ENCODE peak calls at places on chromosome 17, in seven cellular contexts. U is psoas muscle; H is CD8-positive, alpha-beta T cell; I is SK-N-SH; F is tibial nerve; P is mesendoderm; G is dorsolateral prefrontal cortex. J is an unnamed sample.

GRCh38 chr17:41863074-41863843 is 2.0 kb downstream of the KLHL11 start:
- DNase-seq in G (no peak), F (no peak), P (no peak), H (no peak), I (no peak), U (no peak), J (no peak)

GRCh38 chr17:82849076-82849945 is 9.5 kb upstream of the ZNF750 start:
- DNase-seq in U (no peak), P (no peak), G (no peak), H (no peak), I (no peak), F (no peak), J (no peak)

GRCh38 chr17:5582177-5582885 is 2.0 kb downstream of the NLRP1 start:
- DNase-seq in I (no peak), P (no peak), H (no peak), G (no peak), F (no peak), U (no peak), J (no peak)

GRCh38 chr17:62075308-62075815 is 10.3 kb upstream of the MED13 start:
- DNase-seq in H (no peak), F (no peak), G (no peak), P (no peak), U (no peak), I (no peak), J (no peak)

GRCh38 chr17:6551356-6551755 is 5.0 kb downstream of the PITPNM3 start:
- DNase-seq in P (no peak), H (no peak), I (no peak), F (no peak), G (no peak), U (no peak), J (no peak)

GRCh38 chr17:28717578-28718316 is at the start of gene RAB34:
- DNase-seq in F (peak; percentile 54), P (peak; percentile 98), G (no peak), H (no peak), I (no peak), U (peak; percentile 80), J (no peak)

GRCh38 chr17:66775262-66775661 is 59.7 kb upstream of the CACNG5 start:
- DNase-seq in G (no peak), P (peak; percentile 75), I (peak; percentile 57), H (no peak), F (no peak), U (no peak), J (no peak)

GRCh38 chr17:7548585-7549400 is at the start of gene TNFSF12:
- DNase-seq in P (peak; percentile 44), F (peak; percentile 63), I (peak; percentile 92), G (peak; percentile 62), U (peak; percentile 76), H (peak; percentile 80), J (no peak)

GRCh38 chr17:50029185-50029584 is 26.7 kb upstream of the ITGA3 start:
- DNase-seq in F (no peak), U (no peak), G (no peak), P (no peak), I (peak; percentile 24), H (no peak), J (no peak)

GRCh38 chr17:83189673-83190385 is 110.4 kb downstream of the METRNL start:
- DNase-seq in I (no peak), P (no peak), H (peak; percentile 36), G (no peak), U (peak; percentile 54), F (peak; percentile 71), J (no peak)

GRCh38 chr17:39531252-39531651 is 70.0 kb downstream of the CDK12 start:
- DNase-seq in U (no peak), P (no peak), H (no peak), G (no peak), I (no peak), F (no peak), J (no peak)

GRCh38 chr17:39530513-39530912 is 69.2 kb downstream of the CDK12 start:
- DNase-seq in P (no peak), H (no peak), U (no peak), F (no peak), I (no peak), G (no peak), J (no peak)

GRCh38 chr17:39529455-39529854 is 68.2 kb downstream of the CDK12 start:
- DNase-seq in I (no peak), G (no peak), H (no peak), P (no peak), F (no peak), U (no peak), J (no peak)

GRCh38 chr17:39527220-39527813 is 66.0 kb downstream of the CDK12 start:
- DNase-seq in H (no peak), I (no peak), P (peak; percentile 67), F (no peak), G (no peak), U (no peak), J (no peak)

GRCh38 chr17:39525801-39526506 is 64.7 kb downstream of the CDK12 start:
- DNase-seq in I (no peak), U (no peak), H (no peak), F (no peak), G (no peak), P (no peak), J (no peak)
- H3K27ac ChIP-seq in I (no peak overlapping the region), U (no peak overlapping the region), H (no peak overlapping the region), F (no peak overlapping the region), G (peak overlapping the region; percentile 49), P (no peak overlapping the region), J (no peak overlapping the region)

DNA sequence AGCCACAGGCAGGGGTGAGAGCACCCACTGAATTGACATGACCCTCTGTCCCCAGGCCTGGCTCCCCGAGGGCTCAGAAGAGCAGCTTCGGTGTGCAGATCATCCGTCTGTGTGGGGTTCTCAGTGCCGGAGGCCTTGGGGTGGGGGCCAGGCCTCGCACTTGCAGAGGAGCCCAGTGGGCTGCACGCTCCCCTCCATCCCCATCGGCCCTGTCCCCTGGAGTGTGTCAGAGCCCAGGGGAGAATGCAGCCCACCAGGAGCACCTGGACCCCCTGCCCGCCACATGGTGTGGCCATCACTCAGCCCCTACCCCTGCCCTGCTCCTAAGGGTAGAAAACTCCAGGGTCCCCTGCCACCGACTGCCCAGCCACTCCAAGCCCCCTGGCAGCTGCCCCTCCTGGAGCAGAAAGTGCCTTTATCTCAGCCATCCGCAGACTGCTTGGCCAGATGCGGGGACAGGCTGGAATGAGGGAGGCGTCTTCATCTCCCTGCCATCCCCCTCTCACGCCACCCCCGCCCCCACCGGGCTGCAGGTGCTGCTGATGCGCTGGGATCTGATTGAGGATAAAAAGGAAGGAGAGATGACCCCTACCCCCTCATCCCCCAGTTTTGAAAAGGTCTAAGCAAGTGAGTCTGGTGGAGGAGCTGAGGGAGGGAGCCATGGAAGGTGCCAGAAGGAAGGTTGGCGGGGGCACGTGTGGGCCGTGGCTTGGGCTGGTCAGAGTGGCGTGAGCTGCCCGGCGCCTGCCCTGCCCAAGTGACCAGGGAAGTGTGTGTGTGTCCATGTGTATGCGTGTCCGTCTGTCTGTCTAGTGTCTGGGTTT is 358.3 kb downstream of the SEC14L1 start:
- DNase-seq in I (peak; percentile 76), H (no peak), U (no peak), F (peak; percentile 11), G (peak; percentile 40), P (no peak), J (no peak)
- H3K27ac ChIP-seq in I (no peak overlapping the region), H (no peak overlapping the region), U (no peak overlapping the region), F (no peak overlapping the region), G (no peak overlapping the region), P (no peak overlapping the region), J (no peak overlapping the region)

GRCh38 chr17:63785556-63785955 is 11.6 kb downstream of the DDX42 start:
- DNase-seq in F (no peak), P (no peak), U (no peak), G (no peak), H (no peak), I (no peak), J (peak; percentile 64)
- H3K27ac ChIP-seq in F (no peak overlapping the region), P (no peak overlapping the region), U (peak overlapping the region; percentile 46), G (no peak overlapping the region), H (no peak overlapping the region), I (peak overlapping the region; percentile 60), J (peak overlapping the region; percentile 94)

GRCh38 chr17:78473951-78474630 is 95.6 kb downstream of the PGS1 start:
- DNase-seq in P (no peak), H (no peak), I (no peak), G (no peak), U (no peak), F (no peak), J (no peak)
- H3K27ac ChIP-seq in P (no peak overlapping the region), H (no peak overlapping the region), I (no peak overlapping the region), G (no peak overlapping the region), U (no peak overlapping the region), F (no peak overlapping the region), J (no peak overlapping the region)

J was measured in epithelial cell of prostate.